ENCODE peak calls at places on chromosomes 11 and 22, in six cellular contexts. R is EL, V is Peyer's patch, A is mesendoderm, U is progenitor cell of endocrine pancreas, P is sciatic nerve. X is an unnamed sample.

GRCh38 chr11:35380603-35381002 is 38.8 kb downstream of the SLC1A2 start:
- DNase-seq in A (no peak), R (no peak), U (no peak), P (no peak), V (no peak), X (peak)

GRCh38 chr11:134196756-134197155 is 27.0 kb downstream of the NCAPD3 start:
- DNase-seq in V (no peak), U (no peak), R (no peak), P (no peak), A (no peak), X (no peak)

GRCh38 chr22:38085056-38085455 is 1.1 kb upstream of the SLC16A8 start:
- DNase-seq in R (no peak), P (no peak), A (no peak), U (no peak), V (no peak), X (no peak)

GRCh38 chr11:117882539-117882938 is 6.1 kb upstream of the FXYD6 start:
- DNase-seq in U (no peak), A (no peak), R (no peak), P (peak), V (no peak), X (peak)

GRCh38 chr11:75635009-75635909 is 33.6 kb downstream of the MAP6 start:
- DNase-seq in P (no peak), R (no peak), U (no peak), V (no peak), A (peak), X (peak)

GRCh38 chr11:30107899-30108298 is 91.1 kb upstream of the KCNA4 start:
- DNase-seq in U (no peak), A (peak), V (no peak), R (peak), P (no peak), X (no peak)

GRCh38 chr11:115111066-115111465 is 393.1 kb downstream of the CADM1 start:
- DNase-seq in A (no peak), R (no peak), V (no peak), U (no peak), P (no peak), X (no peak)

GRCh38 chr11:34860034-34860433 is 56.1 kb downstream of the APIP start:
- DNase-seq in R (no peak), U (no peak), P (no peak), A (no peak), V (no peak), X (no peak)

GRCh38 chr11:14908214-14908880 is 16.3 kb upstream of the CYP2R1 start:
- DNase-seq in R (peak), A (peak), U (no peak), P (no peak), V (no peak), X (peak)

GRCh38 chr11:87281496-87281895 is 243.8 kb downstream of the TMEM135 start:
- DNase-seq in A (no peak), R (peak), V (no peak), P (no peak), U (no peak), X (peak)

GRCh38 chr11:75022759-75023396 is 34.1 kb downstream of the NEU3 start:
- DNase-seq in A (peak), U (peak), V (peak), R (peak), P (peak), X (peak)

X was measured in mesenchymal stem cell.